ENCODE peak calls at places on chromosome 1, in eight cellular contexts. I is cardiac muscle cell, D is AG04449, P is stomach, V is breast epithelium, N is MCF 10A, B is neural crest cell, Z is left ventricle myocardium inferior. S is an unnamed sample.
A peak's percentile ranks its signal among the peaks of the same experiment; 100 is the strongest.

GRCh38 chr1:80994934-80995333 is 805.8 kb upstream of the ADGRL2 start:
- DNase-seq in I (no peak), D (no peak), P (no peak), V (no peak), N (no peak), B (no peak), Z (no peak), S (no peak)

GRCh38 chr1:201022824-201023516 is 544 bp downstream of the KIF21B start:
- DNase-seq in I (no peak), D (no peak), P (no peak), V (no peak), N (no peak), B (peak; percentile 45), Z (no peak), S (no peak)

GRCh38 chr1:172533511-172534116 is 664 bp downstream of the SUCO start:
- DNase-seq in I (peak; percentile 31), D (no peak), P (peak; percentile 30), V (no peak), N (peak; percentile 36), B (peak; percentile 4), Z (no peak), S (peak; percentile 27)

GRCh38 chr1:19645544-19646252 is 1.6 kb downstream of the NBL1 start:
- DNase-seq in I (no peak), D (no peak), P (no peak), V (no peak), N (peak; percentile 36), B (no peak), Z (no peak), S (no peak)

GRCh38 chr1:43936470-43937151 is 3.0 kb downstream of the ARTN start:
- DNase-seq in I (peak; percentile 71), D (no peak), P (peak; percentile 45), V (no peak), N (no peak), B (peak; percentile 34), Z (peak; percentile 26), S (peak; percentile 70)

GRCh38 chr1:109312978-109313775 is 6.4 kb upstream of the MYBPHL start:
- DNase-seq in I (no peak), D (no peak), P (no peak), V (no peak), N (peak; percentile 42), B (no peak), Z (no peak), S (no peak)

GRCh38 chr1:22818061-22818770 is 107.6 kb downstream of the EPHB2 start:
- DNase-seq in I (no peak), D (no peak), P (no peak), V (no peak), N (no peak), B (no peak), Z (no peak), S (no peak)

GRCh38 chr1:41662656-41663437 is 178.4 kb upstream of the EDN2 start:
- DNase-seq in I (peak; percentile 68), D (peak; percentile 69), P (no peak), V (no peak), N (peak; percentile 72), B (peak; percentile 40), Z (peak; percentile 47), S (peak; percentile 70)

GRCh38 chr1:189682591-189682990 is 795.1 kb downstream of the BRINP3 start:
- DNase-seq in I (no peak), D (no peak), P (no peak), V (no peak), N (peak; percentile 39), B (no peak), Z (no peak), S (no peak)

GRCh38 chr1:22317231-22317919 is 134.3 kb upstream of the ZBTB40 start:
- DNase-seq in I (peak; percentile 36), D (no peak), P (no peak), V (peak; percentile 9), N (peak; percentile 18), B (peak; percentile 51), Z (no peak), S (peak; percentile 69)

GRCh38 chr1:67687198-67687545 is 2.2 kb downstream of the GADD45A start:
- DNase-seq in I (no peak), D (no peak), P (no peak), V (no peak), N (no peak), B (no peak), Z (no peak), S (no peak)

GRCh38 chr1:29437946-29438345 is 201.6 kb downstream of the PTPRU start:
- DNase-seq in I (no peak), D (no peak), P (no peak), V (peak; percentile 2), N (no peak), B (no peak), Z (no peak), S (no peak)

GRCh38 chr1:223714849-223715709 is 2.7 kb downstream of the CAPN2 start:
- DNase-seq in I (no peak), D (no peak), P (no peak), V (no peak), N (peak; percentile 100), B (no peak), Z (no peak), S (no peak)

GRCh38 chr1:71080178-71080781 is 555 bp downstream of the ZRANB2 start:
- DNase-seq in I (peak; percentile 58), D (no peak), P (no peak), V (no peak), N (peak; percentile 37), B (no peak), Z (no peak), S (peak; percentile 3)

GRCh38 chr1:33177996-33178540 is 3.8 kb downstream of the TRIM62 start:
- DNase-seq in I (no peak), D (no peak), P (no peak), V (no peak), N (no peak), B (no peak), Z (no peak), S (no peak)

GRCh38 chr1:52576074-52576473 is 23.2 kb upstream of the TUT4 start:
- DNase-seq in I (no peak), D (no peak), P (no peak), V (no peak), N (no peak), B (no peak), Z (no peak), S (no peak)

DNA sequence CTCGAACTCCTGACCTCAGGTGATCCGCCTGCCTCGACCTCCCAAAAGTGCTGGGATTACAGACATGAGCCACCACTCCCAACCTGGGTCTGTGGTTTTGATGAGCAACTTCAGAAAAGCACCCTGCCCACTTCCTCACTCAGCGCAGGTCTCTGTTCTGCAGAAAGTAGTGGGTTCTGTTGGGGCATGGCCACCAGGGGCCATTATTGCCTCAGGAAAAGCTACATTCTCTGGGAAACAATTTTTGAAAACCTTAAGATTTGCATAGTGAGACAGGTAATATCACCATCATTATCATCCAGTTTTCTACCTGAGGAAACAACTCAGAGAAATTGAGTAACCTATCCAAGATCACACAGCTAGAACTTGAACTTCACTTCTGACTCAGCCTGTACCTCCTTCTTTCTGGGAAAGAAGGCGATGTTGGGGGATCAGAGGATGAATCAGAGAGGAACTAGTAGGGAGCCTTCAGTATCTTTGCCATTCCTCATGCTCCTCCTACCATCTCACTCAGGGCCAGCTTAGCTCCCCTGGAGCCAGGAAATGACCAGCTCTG is 7.1 kb upstream of the NES start:
- DNase-seq in I (no peak), D (no peak), P (no peak), V (no peak), N (peak; percentile 94), B (no peak), Z (no peak), S (no peak)
- TF ChIP-seq CTCF in I (no peak), D (no peak), P (no peak), V (no peak), N (no peak), B (peak; percentile 21), Z (no peak), S (no peak)

GRCh38 chr1:156892190-156893047 is 1.1 kb upstream of the PEAR1 start:
- DNase-seq in I (peak; percentile 94), D (no peak), P (peak; percentile 91), V (peak; percentile 84), N (peak; percentile 88), B (peak; percentile 98), Z (peak; percentile 94), S (peak; percentile 98)
- TF ChIP-seq CTCF in I (peak; percentile 89), D (peak; percentile 97), P (no peak), V (peak; percentile 63), N (peak; percentile 94), B (peak; percentile 92), Z (peak; percentile 94), S (peak; percentile 87)

GRCh38 chr1:18149113-18149641 is 41.6 kb downstream of the IGSF21 start:
- DNase-seq in I (no peak), D (no peak), P (no peak), V (no peak), N (no peak), B (no peak), Z (no peak), S (peak; percentile 54)
- TF ChIP-seq CTCF in I (no peak), D (no peak), P (no peak), V (no peak), N (no peak), B (peak; percentile 38), Z (no peak), S (peak; percentile 48)

GRCh38 chr1:151535326-151536271 is 4.5 kb upstream of the TUFT1 start:
- DNase-seq in I (no peak), D (no peak), P (no peak), V (no peak), N (no peak), B (no peak), Z (no peak), S (no peak)
- TF ChIP-seq CTCF in I (no peak), D (no peak), P (no peak), V (no peak), N (no peak), B (no peak), Z (no peak), S (no peak)

S was measured in nephron progenitor cell.